ENCODE peak calls at places on chromosomes 6 and 20, in nine cellular contexts. N is NCI-H748 treated with DMSO at 0.1 percent for 48 hours; Z is stimulated activated CD4-positive, alpha-beta T cell treated with anti-CD3 and anti-CD28 coated beads, Interleukin-4, amount 100 ng/mL, for 1 hour; Y is activated naive CD8-positive, alpha-beta T cell treated with anti-CD3 and anti-CD28 coated beads for 36 hours; U is lung microvascular endothelial cell; V is fibroblast of mammary gland; J is A673; G is RPMI8226; D is RPMI7951. L is an unnamed sample.
A peak's percentile ranks its signal among the peaks of the same experiment; 100 is the strongest.

GRCh38 chr20:13322198-13322597 is 101.1 kb downstream of the ISM1 start:
- DNase-seq in J (no peak), N (no peak), U (no peak), Z (no peak), Y (no peak), D (no peak), V (no peak), G (no peak), L (no peak)

GRCh38 chr6:154951400-154952200 is 43.5 kb upstream of the TIAM2 start:
- DNase-seq in U (no peak), V (no peak), Z (no peak), J (no peak), Y (no peak), N (no peak), D (peak; percentile 37), G (peak; percentile 60), L (no peak)

GRCh38 chr6:84641076-84641475 is 123.3 kb downstream of the TBX18 start:
- DNase-seq in Z (no peak), V (no peak), D (peak; percentile 70), J (no peak), N (no peak), U (no peak), Y (no peak), G (no peak), L (no peak)

GRCh38 chr6:7540595-7540994 is 876 bp upstream of the DSP start:
- DNase-seq in D (no peak), N (no peak), G (no peak), Z (no peak), J (no peak), V (peak; percentile 24), U (no peak), Y (no peak), L (no peak)

GRCh38 chr6:81075974-81076373 is 676.5 kb downstream of the TENT5A start:
- DNase-seq in U (no peak), Z (no peak), N (no peak), D (no peak), Y (no peak), V (peak; percentile 17), G (no peak), J (peak; percentile 57), L (peak; percentile 30)

GRCh38 chr6:161540532-161540931 is 266.7 kb upstream of the AGPAT4 start:
- DNase-seq in Y (no peak), U (no peak), J (no peak), N (no peak), V (no peak), G (peak; percentile 3), Z (no peak), D (no peak), L (no peak)

GRCh38 chr6:13315896-13316295 is 12.4 kb downstream of the TBC1D7 start:
- DNase-seq in V (no peak), Y (no peak), G (no peak), J (no peak), D (no peak), U (no peak), Z (no peak), N (no peak), L (no peak)

GRCh38 chr6:81553246-81553645 is 199.2 kb downstream of the TENT5A start:
- DNase-seq in Z (no peak), Y (no peak), U (no peak), D (no peak), N (no peak), G (no peak), J (no peak), V (peak; percentile 18), L (no peak)

GRCh38 chr20:32158943-32159660 is 48.4 kb downstream of the PLAGL2 start:
- DNase-seq in Y (no peak), N (no peak), J (no peak), U (no peak), Z (no peak), G (no peak), V (no peak), D (no peak), L (no peak)

GRCh38 chr20:13817342-13817741 is 32.5 kb downstream of the NDUFAF5 start:
- DNase-seq in N (no peak), Y (no peak), Z (no peak), D (no peak), U (peak; percentile 58), J (no peak), V (peak; percentile 53), G (no peak), L (no peak)

GRCh38 chr20:54197621-54198604 is 10.0 kb upstream of the PFDN4 start:
- DNase-seq in G (peak; percentile 34), U (no peak), J (peak; percentile 73), V (peak; percentile 74), N (no peak), Y (no peak), D (peak; percentile 77), Z (no peak), L (peak; percentile 56)

GRCh38 chr20:7497985-7498384 is 442.3 kb downstream of the HAO1 start:
- DNase-seq in Z (no peak), D (peak; percentile 52), N (no peak), G (no peak), Y (no peak), U (peak; percentile 59), J (no peak), V (peak; percentile 50), L (peak; percentile 1)

GRCh38 chr6:32188381-32189081 is 1.5 kb downstream of the PBX2 start:
- DNase-seq in J (no peak), Z (no peak), D (no peak), G (no peak), N (no peak), Y (no peak), V (no peak), U (no peak), L (no peak)

GRCh38 chr20:49866051-49866450 is 49.3 kb downstream of the SPATA2 start:
- DNase-seq in V (peak; percentile 89), U (no peak), G (no peak), N (no peak), D (peak; percentile 82), Y (no peak), J (no peak), Z (no peak), L (peak; percentile 52)

GRCh38 chr20:8043687-8044278 is 24.2 kb upstream of the TMX4 start:
- DNase-seq in G (peak; percentile 77), N (peak; percentile 91), Y (no peak), V (peak; percentile 62), Z (no peak), D (peak; percentile 63), J (peak; percentile 56), U (peak; percentile 79), L (peak; percentile 21)

GRCh38 chr6:115004982-115005381 is 662.2 kb upstream of the HS3ST5 start:
- DNase-seq in J (peak; percentile 1), N (no peak), V (no peak), Y (no peak), Z (no peak), D (peak; percentile 42), G (no peak), U (no peak), L (no peak)

GRCh38 chr20:52060794-52061714 is 130.5 kb downstream of the ZFP64 start:
- DNase-seq in N (no peak), J (peak; percentile 56), D (peak; percentile 54), V (peak; percentile 22), Z (no peak), G (no peak), Y (no peak), U (peak; percentile 79), L (peak; percentile 41)

GRCh38 chr20:41654884-41655283 is 36.7 kb upstream of the CHD6 start:
- DNase-seq in N (no peak), G (no peak), Z (no peak), U (peak; percentile 14), Y (no peak), J (peak; percentile 32), D (peak; percentile 40), V (peak; percentile 15), L (no peak)

GRCh38 chr6:87658516-87658915 is 43.5 kb downstream of the AKIRIN2 start:
- DNase-seq in G (no peak), J (no peak), Z (no peak), D (no peak), U (peak; percentile 15), V (no peak), N (no peak), Y (no peak), L (no peak)

GRCh38 chr6:55011034-55011433 is 163.3 kb upstream of the HCRTR2 start:
- DNase-seq in G (no peak), Y (no peak), V (no peak), N (no peak), D (no peak), U (no peak), J (no peak), Z (no peak), L (no peak)

GRCh38 chr6:11202513-11203305 is 29.8 kb downstream of the NEDD9 start:
- DNase-seq in Z (no peak), D (peak; percentile 47), U (peak; percentile 95), G (no peak), J (peak; percentile 82), V (no peak), Y (peak; percentile 14), N (peak; percentile 86), L (peak; percentile 41)

GRCh38 chr6:79613912-79614311 is 17.2 kb upstream of the SH3BGRL2 start:
- DNase-seq in Y (no peak), V (no peak), U (no peak), G (no peak), Z (no peak), D (no peak), J (no peak), N (no peak), L (no peak)

GRCh38 chr6:111291334-111291705 is 191.7 kb downstream of the REV3L start:
- DNase-seq in Y (no peak), U (no peak), D (no peak), Z (no peak), G (no peak), V (no peak), N (no peak), J (no peak), L (no peak)